ENCODE peak calls at places on chromosomes 12 and 14, in seven cellular contexts. C, E, Z, K, S, F and W are unnamed samples.

GRCh38 chr12:26136688-26137087 is 11.9 kb upstream of the BHLHE41 start:
- DNase-seq in C (no peak), E (no peak), Z (no peak), K (no peak), S (no peak), F (no peak), W (no peak)

GRCh38 chr12:119208626-119209061 is 29.9 kb downstream of the HSPB8 start:
- DNase-seq in C (peak; percentile 87), E (peak; percentile 51), Z (no peak), K (no peak), S (no peak), F (no peak), W (peak; percentile 54)

GRCh38 chr12:80692114-80692513 is 15.3 kb upstream of the MYF6 start:
- DNase-seq in C (no peak), E (no peak), Z (no peak), K (no peak), S (no peak), F (no peak), W (no peak)

GRCh38 chr12:95943231-95943842 is at the start of gene AMDHD1:
- DNase-seq in C (peak; percentile 43), E (peak; percentile 68), Z (no peak), K (peak; percentile 48), S (no peak), F (peak; percentile 93), W (peak; percentile 62)

GRCh38 chr12:53205747-53206146 is 1.3 kb downstream of the ITGB7 start:
- DNase-seq in C (no peak), E (peak; percentile 53), Z (no peak), K (no peak), S (no peak), F (no peak), W (peak; percentile 57)

GRCh38 chr12:113246478-113247122 is 25.3 kb downstream of the TPCN1 start:
- DNase-seq in C (no peak), E (peak; percentile 70), Z (no peak), K (no peak), S (no peak), F (peak; percentile 76), W (no peak)

GRCh38 chr12:94267907-94268575 is 119.7 kb downstream of the PLXNC1 start:
- DNase-seq in C (no peak), E (no peak), Z (no peak), K (no peak), S (no peak), F (no peak), W (no peak)

GRCh38 chr12:118330421-118331018 is 42.2 kb downstream of the TAOK3 start:
- DNase-seq in C (no peak), E (no peak), Z (no peak), K (no peak), S (peak; percentile 50), F (no peak), W (no peak)

GRCh38 chr12:10069099-10069498 is 29.7 kb downstream of the CLEC1A start:
- DNase-seq in C (no peak), E (no peak), Z (no peak), K (no peak), S (no peak), F (no peak), W (no peak)

GRCh38 chr14:30620178-30620577 is 1.9 kb upstream of the SCFD1 start:
- DNase-seq in C (no peak), E (no peak), Z (no peak), K (no peak), S (no peak), F (no peak), W (no peak)

GRCh38 chr12:23884909-23885308 is 64.6 kb downstream of the SOX5 start:
- DNase-seq in C (no peak), E (no peak), Z (no peak), K (no peak), S (no peak), F (no peak), W (no peak)

GRCh38 chr12:91388573-91388972 is 206.0 kb upstream of the DCN start:
- DNase-seq in C (no peak), E (no peak), Z (no peak), K (no peak), S (no peak), F (no peak), W (no peak)

GRCh38 chr12:107379852-107380567 is 286.7 kb upstream of the CRY1 start:
- DNase-seq in C (no peak), E (no peak), Z (no peak), K (no peak), S (no peak), F (no peak), W (peak; percentile 27)

GRCh38 chr12:3753549-3754284 is 808 bp upstream of the CRACR2A start:
- DNase-seq in C (peak; percentile 42), E (no peak), Z (no peak), K (no peak), S (no peak), F (peak; percentile 82), W (no peak)

GRCh38 chr12:25872137-25872536 is 86.3 kb upstream of the RASSF8 start:
- DNase-seq in C (no peak), E (no peak), Z (no peak), K (no peak), S (no peak), F (no peak), W (no peak)

GRCh38 chr12:30197392-30198047 is 413.8 kb upstream of the TMTC1 start:
- DNase-seq in C (no peak), E (no peak), Z (no peak), K (no peak), S (no peak), F (no peak), W (no peak)

GRCh38 chr12:107873223-107873622 is 98.7 kb downstream of the ASCL4 start:
- DNase-seq in C (no peak), E (no peak), Z (no peak), K (no peak), S (no peak), F (no peak), W (no peak)

GRCh38 chr14:58068306-58068705 is 83.7 kb downstream of the ARMH4 start:
- DNase-seq in C (no peak), E (no peak), Z (no peak), K (no peak), S (no peak), F (no peak), W (no peak)

GRCh38 chr14:56328021-56328420 is 209.8 kb downstream of the PELI2 start:
- DNase-seq in C (no peak), E (no peak), Z (no peak), K (no peak), S (no peak), F (no peak), W (no peak)

GRCh38 chr12:100395811-100396210 is 38.9 kb downstream of the SLC17A8 start:
- DNase-seq in C (no peak), E (no peak), Z (no peak), K (no peak), S (no peak), F (no peak), W (peak; percentile 51)

GRCh38 chr14:53934778-53935414 is 21.7 kb downstream of the BMP4 start:
- DNase-seq in C (no peak), E (no peak), Z (no peak), K (no peak), S (no peak), F (no peak), W (no peak)

GRCh38 chr14:64673748-64674147 is 30.5 kb upstream of the PLEKHG3 start:
- DNase-seq in C (no peak), E (no peak), Z (no peak), K (no peak), S (no peak), F (peak; percentile 86), W (no peak)
- H3K4me3 ChIP-seq in C (no peak overlapping the region), E (no peak overlapping the region), Z (no peak overlapping the region), K (no peak overlapping the region), S (no peak overlapping the region), F (peak overlapping the region; percentile 48), W (no peak overlapping the region)

GRCh38 chr12:209851-210250 is 4.1 kb downstream of the SLC6A12 start:
- DNase-seq in C (no peak), E (no peak), Z (no peak), K (no peak), S (no peak), F (no peak), W (no peak)

GRCh38 chr12:210277-211141 is 3.4 kb downstream of the SLC6A12 start:
- DNase-seq in C (no peak), E (no peak), Z (no peak), K (no peak), S (no peak), F (no peak), W (no peak)

GRCh38 chr12:207804-208203 is 6.2 kb downstream of the SLC6A12 start:
- DNase-seq in C (no peak), E (no peak), Z (no peak), K (no peak), S (no peak), F (peak; percentile 61), W (no peak)

GRCh38 chr12:208813-209212 is 5.1 kb downstream of the SLC6A12 start:
- DNase-seq in C (no peak), E (no peak), Z (no peak), K (no peak), S (no peak), F (peak; percentile 34), W (no peak)

DNA sequence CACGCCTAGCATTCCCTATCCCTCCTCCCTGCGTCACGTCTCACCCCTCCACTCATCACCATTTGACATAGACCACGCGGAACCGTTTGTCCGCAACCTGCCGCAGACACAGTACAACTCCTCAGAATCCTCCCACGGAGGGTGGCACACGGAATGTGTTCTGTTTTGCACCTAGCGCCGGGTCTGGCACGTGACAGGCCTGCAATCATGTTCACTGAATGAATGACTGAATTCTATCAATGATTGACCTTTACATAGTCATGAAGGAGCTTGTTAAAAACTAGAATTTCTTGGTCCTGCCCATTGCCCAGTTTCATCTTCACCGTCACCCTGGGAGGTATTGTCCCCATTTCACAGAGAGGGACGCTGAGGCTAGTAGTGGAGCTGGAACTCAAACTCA is 4.7 kb downstream of the SLC6A12 start:
- DNase-seq in C (no peak), E (no peak), Z (no peak), K (no peak), S (no peak), F (no peak), W (no peak)
- H3K27me3 ChIP-seq in C (no peaks in the 10 kb centered on the region), E (no peaks in the 10 kb centered on the region), Z (peaks cover 3% of the 10 kb centered on the region), K (peaks cover 7% of the 10 kb centered on the region), S (peaks cover 77% of the 10 kb centered on the region), F (peaks cover 37% of the 10 kb centered on the region), W (peaks cover 25% of the 10 kb centered on the region)

GRCh38 chr12:116157845-116158267 is 119.6 kb downstream of the MED13L start:
- DNase-seq in C (no peak), E (no peak), Z (no peak), K (no peak), S (no peak), F (no peak), W (no peak)
- H3K4me3 ChIP-seq in C (no peak overlapping the region), E (no peak overlapping the region), Z (no peak overlapping the region), K (no peak overlapping the region), S (no peak overlapping the region), F (no peak overlapping the region), W (no peak overlapping the region)

GRCh38 chr14:104977008-104977680 is 1.0 kb downstream of the AHNAK2 start:
- DNase-seq in C (no peak), E (peak; percentile 53), Z (no peak), K (no peak), S (no peak), F (peak; percentile 75), W (no peak)

GRCh38 chr14:104977681-104978647 is at the start of gene AHNAK2:
- DNase-seq in C (peak; percentile 74), E (peak; percentile 87), Z (peak; percentile 54), K (peak; percentile 43), S (peak; percentile 88), F (peak; percentile 87), W (peak; percentile 79)

GRCh38 chr14:104979758-104980591 is 1.8 kb upstream of the AHNAK2 start:
- DNase-seq in C (no peak), E (peak; percentile 55), Z (no peak), K (no peak), S (no peak), F (peak; percentile 2), W (no peak)

GRCh38 chr14:104980601-104981531 is 2.7 kb upstream of the AHNAK2 start:
- DNase-seq in C (no peak), E (peak; percentile 37), Z (no peak), K (no peak), S (no peak), F (peak; percentile 67), W (no peak)

GRCh38 chr14:104978774-104979691 is 859 bp upstream of the AHNAK2 start:
- DNase-seq in C (peak; percentile 16), E (peak; percentile 50), Z (no peak), K (no peak), S (no peak), F (peak; percentile 73), W (no peak)
- H3K27me3 ChIP-seq in C (no peaks in the 10 kb centered on the region), E (no peaks in the 10 kb centered on the region), Z (peaks cover 16% of the 10 kb centered on the region), K (no peaks in the 10 kb centered on the region), S (no peaks in the 10 kb centered on the region), F (peaks cover 38% of the 10 kb centered on the region), W (peaks cover 43% of the 10 kb centered on the region)